ENCODE peak calls at places on chromosomes 6 and 20, in seven cellular contexts. One of them, this sample, is unnamed. For H3K27me3, the result is how much of the 10 kb centered on the place peaks cover.

GRCh38 chr20:62624325-62624690 is 18.0 kb upstream of the SLCO4A1 start:
- DNase-seq in GM12878: no peak
- DNase-seq in upper lobe of left lung: peak
- DNase-seq in Caco-2: peak
- DNase-seq in neural progenitor cell: no peak
- DNase-seq in gastrocnemius medialis: no peak
- DNase-seq in fibroblast of lung: no peak
- DNase-seq in this sample: no peak

GRCh38 chr6:161366301-161366953 is 92.6 kb upstream of the AGPAT4 start:
- DNase-seq in GM12878: no peak
- DNase-seq in upper lobe of left lung: no peak
- DNase-seq in Caco-2: no peak
- DNase-seq in neural progenitor cell: no peak
- DNase-seq in gastrocnemius medialis: no peak
- DNase-seq in fibroblast of lung: no peak
- DNase-seq in this sample: no peak

GRCh38 chr6:121748850-121749249 is 313.4 kb downstream of the GJA1 start:
- DNase-seq in GM12878: no peak
- DNase-seq in upper lobe of left lung: no peak
- DNase-seq in Caco-2: no peak
- DNase-seq in neural progenitor cell: peak
- DNase-seq in gastrocnemius medialis: no peak
- DNase-seq in fibroblast of lung: no peak
- DNase-seq in this sample: no peak

GRCh38 chr6:163170294-163170883 is 244.1 kb upstream of the QKI start:
- DNase-seq in GM12878: no peak
- DNase-seq in upper lobe of left lung: no peak
- DNase-seq in Caco-2: peak
- DNase-seq in neural progenitor cell: no peak
- DNase-seq in gastrocnemius medialis: no peak
- DNase-seq in fibroblast of lung: no peak
- DNase-seq in this sample: no peak

GRCh38 chr6:13302751-13303667 is 25.3 kb downstream of the TBC1D7 start:
- DNase-seq in GM12878: peak
- DNase-seq in upper lobe of left lung: no peak
- DNase-seq in Caco-2: no peak
- DNase-seq in neural progenitor cell: no peak
- DNase-seq in gastrocnemius medialis: peak
- DNase-seq in fibroblast of lung: peak
- DNase-seq in this sample: peak

GRCh38 chr6:169073311-169073710 is 180.3 kb downstream of the THBS2 start:
- DNase-seq in GM12878: no peak
- DNase-seq in upper lobe of left lung: no peak
- DNase-seq in Caco-2: peak
- DNase-seq in neural progenitor cell: no peak
- DNase-seq in gastrocnemius medialis: no peak
- DNase-seq in fibroblast of lung: peak
- DNase-seq in this sample: no peak

GRCh38 chr6:165231581-165232276 is 77.7 kb downstream of the C6orf118 start:
- DNase-seq in GM12878: no peak
- DNase-seq in upper lobe of left lung: no peak
- DNase-seq in Caco-2: peak
- DNase-seq in neural progenitor cell: peak
- DNase-seq in gastrocnemius medialis: peak
- DNase-seq in fibroblast of lung: peak
- DNase-seq in this sample: no peak

GRCh38 chr6:115908906-115909559 is 151.7 kb downstream of the FRK start:
- DNase-seq in GM12878: no peak
- DNase-seq in upper lobe of left lung: no peak
- DNase-seq in Caco-2: no peak
- DNase-seq in neural progenitor cell: no peak
- DNase-seq in gastrocnemius medialis: no peak
- DNase-seq in fibroblast of lung: peak
- DNase-seq in this sample: no peak

GRCh38 chr20:36319356-36320260 is 13.5 kb downstream of the DLGAP4 start:
- DNase-seq in GM12878: no peak
- DNase-seq in upper lobe of left lung: no peak
- DNase-seq in Caco-2: no peak
- DNase-seq in neural progenitor cell: no peak
- DNase-seq in gastrocnemius medialis: no peak
- DNase-seq in fibroblast of lung: no peak
- DNase-seq in this sample: no peak

GRCh38 chr6:156935000-156935399 is 157.8 kb downstream of the ARID1B start:
- DNase-seq in GM12878: no peak
- DNase-seq in upper lobe of left lung: no peak
- DNase-seq in Caco-2: no peak
- DNase-seq in neural progenitor cell: no peak
- DNase-seq in gastrocnemius medialis: no peak
- DNase-seq in fibroblast of lung: no peak
- DNase-seq in this sample: no peak

GRCh38 chr6:148218542-148219258 is 123.9 kb upstream of the SASH1 start:
- DNase-seq in GM12878: no peak
- DNase-seq in upper lobe of left lung: no peak
- DNase-seq in Caco-2: no peak
- DNase-seq in neural progenitor cell: no peak
- DNase-seq in gastrocnemius medialis: no peak
- DNase-seq in fibroblast of lung: no peak
- DNase-seq in this sample: no peak

GRCh38 chr6:141463237-141463977 is 669.3 kb upstream of the GJE1 start:
- DNase-seq in GM12878: no peak
- DNase-seq in upper lobe of left lung: no peak
- DNase-seq in Caco-2: no peak
- DNase-seq in neural progenitor cell: no peak
- DNase-seq in gastrocnemius medialis: no peak
- DNase-seq in fibroblast of lung: peak
- DNase-seq in this sample: no peak

GRCh38 chr6:118580585-118581419 is 32.7 kb downstream of the PLN start:
- DNase-seq in GM12878: no peak
- DNase-seq in upper lobe of left lung: no peak
- DNase-seq in Caco-2: peak
- DNase-seq in neural progenitor cell: peak
- DNase-seq in gastrocnemius medialis: peak
- DNase-seq in fibroblast of lung: peak
- DNase-seq in this sample: no peak

GRCh38 chr6:150881911-150882481 is 16.5 kb downstream of the MTHFD1L start:
- DNase-seq in GM12878: no peak
- DNase-seq in upper lobe of left lung: no peak
- DNase-seq in Caco-2: peak
- DNase-seq in neural progenitor cell: peak
- DNase-seq in gastrocnemius medialis: no peak
- DNase-seq in fibroblast of lung: peak
- DNase-seq in this sample: peak

GRCh38 chr20:47205577-47206123 is 150.8 kb downstream of the ZMYND8 start:
- DNase-seq in GM12878: peak
- DNase-seq in upper lobe of left lung: no peak
- DNase-seq in Caco-2: peak
- DNase-seq in neural progenitor cell: peak
- DNase-seq in gastrocnemius medialis: peak
- DNase-seq in fibroblast of lung: peak
- DNase-seq in this sample: no peak

GRCh38 chr6:69489970-69490369 is 306.8 kb downstream of the LMBRD1 start:
- DNase-seq in GM12878: no peak
- DNase-seq in upper lobe of left lung: no peak
- DNase-seq in Caco-2: no peak
- DNase-seq in neural progenitor cell: no peak
- DNase-seq in gastrocnemius medialis: no peak
- DNase-seq in fibroblast of lung: no peak
- DNase-seq in this sample: no peak

GRCh38 chr6:69487688-69488087 is 309.1 kb downstream of the LMBRD1 start:
- DNase-seq in GM12878: no peak
- DNase-seq in upper lobe of left lung: no peak
- DNase-seq in Caco-2: no peak
- DNase-seq in neural progenitor cell: peak
- DNase-seq in gastrocnemius medialis: no peak
- DNase-seq in fibroblast of lung: no peak
- DNase-seq in this sample: no peak
- TF ChIP-seq CTCF in GM12878: peak
- TF ChIP-seq CTCF in upper lobe of left lung: no peak
- TF ChIP-seq CTCF in Caco-2: no peak
- TF ChIP-seq CTCF in neural progenitor cell: peak
- TF ChIP-seq CTCF in gastrocnemius medialis: no peak
- TF ChIP-seq CTCF in fibroblast of lung: no peak
- TF ChIP-seq CTCF in this sample: no peak

GRCh38 chr6:117270960-117271507 is 5.7 kb downstream of the VGLL2 start:
- DNase-seq in GM12878: no peak
- DNase-seq in upper lobe of left lung: no peak
- DNase-seq in Caco-2: no peak
- DNase-seq in neural progenitor cell: no peak
- DNase-seq in gastrocnemius medialis: no peak
- DNase-seq in fibroblast of lung: no peak
- DNase-seq in this sample: no peak

GRCh38 chr6:117270121-117270959 is 5.0 kb downstream of the VGLL2 start:
- DNase-seq in GM12878: no peak
- DNase-seq in upper lobe of left lung: peak
- DNase-seq in Caco-2: no peak
- DNase-seq in neural progenitor cell: peak
- DNase-seq in gastrocnemius medialis: peak
- DNase-seq in fibroblast of lung: peak
- DNase-seq in this sample: no peak

GRCh38 chr6:117272032-117272866 is 6.9 kb downstream of the VGLL2 start:
- DNase-seq in GM12878: no peak
- DNase-seq in upper lobe of left lung: no peak
- DNase-seq in Caco-2: no peak
- DNase-seq in neural progenitor cell: peak
- DNase-seq in gastrocnemius medialis: no peak
- DNase-seq in fibroblast of lung: peak
- DNase-seq in this sample: no peak

GRCh38 chr6:117275205-117275604 is 9.8 kb downstream of the VGLL2 start:
- DNase-seq in GM12878: no peak
- DNase-seq in upper lobe of left lung: no peak
- DNase-seq in Caco-2: no peak
- DNase-seq in neural progenitor cell: no peak
- DNase-seq in gastrocnemius medialis: peak
- DNase-seq in fibroblast of lung: no peak
- DNase-seq in this sample: no peak

GRCh38 chr6:117272886-117273285 is 7.5 kb downstream of the VGLL2 start:
- DNase-seq in GM12878: no peak
- DNase-seq in upper lobe of left lung: no peak
- DNase-seq in Caco-2: no peak
- DNase-seq in neural progenitor cell: no peak
- DNase-seq in gastrocnemius medialis: no peak
- DNase-seq in fibroblast of lung: no peak
- DNase-seq in this sample: no peak
- H3K27me3 ChIP-seq in GM12878: under half
- H3K27me3 ChIP-seq in upper lobe of left lung: under half
- H3K27me3 ChIP-seq in Caco-2: under half
- H3K27me3 ChIP-seq in neural progenitor cell: half or more
- H3K27me3 ChIP-seq in gastrocnemius medialis: under half
- H3K27me3 ChIP-seq in fibroblast of lung: under half
- H3K27me3 ChIP-seq in this sample: half or more

GRCh38 chr6:16777794-16778193 is 16.5 kb upstream of the ATXN1 start:
- DNase-seq in GM12878: no peak
- DNase-seq in upper lobe of left lung: no peak
- DNase-seq in Caco-2: no peak
- DNase-seq in neural progenitor cell: no peak
- DNase-seq in gastrocnemius medialis: no peak
- DNase-seq in fibroblast of lung: no peak
- DNase-seq in this sample: no peak

GRCh38 chr6:16778521-16778920 is 17.3 kb upstream of the ATXN1 start:
- DNase-seq in GM12878: no peak
- DNase-seq in upper lobe of left lung: no peak
- DNase-seq in Caco-2: no peak
- DNase-seq in neural progenitor cell: no peak
- DNase-seq in gastrocnemius medialis: no peak
- DNase-seq in fibroblast of lung: no peak
- DNase-seq in this sample: no peak

GRCh38 chr6:16773376-16773775 is 12.1 kb upstream of the ATXN1 start:
- DNase-seq in GM12878: no peak
- DNase-seq in upper lobe of left lung: no peak
- DNase-seq in Caco-2: no peak
- DNase-seq in neural progenitor cell: no peak
- DNase-seq in gastrocnemius medialis: no peak
- DNase-seq in fibroblast of lung: no peak
- DNase-seq in this sample: no peak

GRCh38 chr6:16774437-16774836 is 13.2 kb upstream of the ATXN1 start:
- DNase-seq in GM12878: no peak
- DNase-seq in upper lobe of left lung: no peak
- DNase-seq in Caco-2: no peak
- DNase-seq in neural progenitor cell: no peak
- DNase-seq in gastrocnemius medialis: no peak
- DNase-seq in fibroblast of lung: no peak
- DNase-seq in this sample: no peak

DNA sequence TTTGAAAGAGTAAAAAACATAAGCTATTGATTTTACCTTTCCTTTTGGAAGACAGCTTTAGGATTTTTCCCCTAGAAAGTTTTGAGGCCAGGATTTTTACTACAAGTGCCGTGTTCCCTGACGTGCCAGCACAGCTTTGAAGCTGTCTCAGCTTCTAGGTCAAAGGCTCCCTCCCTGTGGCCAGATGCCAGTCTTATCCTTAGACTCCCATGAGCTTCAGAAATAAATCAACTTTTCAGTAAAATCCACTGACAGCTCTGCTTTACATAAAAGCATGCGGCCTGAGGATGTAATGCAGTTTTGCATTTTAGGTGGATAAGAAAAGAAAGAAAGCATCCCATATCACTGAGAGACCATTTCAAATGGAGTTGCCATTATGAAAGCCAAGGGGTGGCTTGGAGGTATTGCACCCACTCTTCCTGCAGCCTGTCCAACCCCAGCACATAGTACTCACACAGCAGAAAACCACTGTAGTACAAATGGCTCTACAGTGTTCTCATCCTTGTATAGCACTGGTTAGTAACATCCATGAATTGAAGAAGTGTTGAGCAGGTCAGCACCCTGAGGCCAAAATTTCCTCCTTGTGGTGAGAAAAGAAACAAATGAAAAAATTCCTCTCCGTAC is 15.2 kb upstream of the ATXN1 start:
- DNase-seq in GM12878: no peak
- DNase-seq in upper lobe of left lung: no peak
- DNase-seq in Caco-2: no peak
- DNase-seq in neural progenitor cell: no peak
- DNase-seq in gastrocnemius medialis: no peak
- DNase-seq in fibroblast of lung: no peak
- DNase-seq in this sample: no peak
- TF ChIP-seq CTCF in GM12878: no peak
- TF ChIP-seq CTCF in upper lobe of left lung: no peak
- TF ChIP-seq CTCF in Caco-2: no peak
- TF ChIP-seq CTCF in neural progenitor cell: peak
- TF ChIP-seq CTCF in gastrocnemius medialis: no peak
- TF ChIP-seq CTCF in fibroblast of lung: peak
- TF ChIP-seq CTCF in this sample: no peak

GRCh38 chr6:106511274-106512047 is 117.8 kb downstream of the RTN4IP1 start:
- DNase-seq in GM12878: no peak
- DNase-seq in upper lobe of left lung: peak
- DNase-seq in Caco-2: no peak
- DNase-seq in neural progenitor cell: peak
- DNase-seq in gastrocnemius medialis: no peak
- DNase-seq in fibroblast of lung: peak
- DNase-seq in this sample: peak
- H3K27me3 ChIP-seq in GM12878: under half
- H3K27me3 ChIP-seq in upper lobe of left lung: under half
- H3K27me3 ChIP-seq in Caco-2: under half
- H3K27me3 ChIP-seq in neural progenitor cell: half or more
- H3K27me3 ChIP-seq in gastrocnemius medialis: half or more
- H3K27me3 ChIP-seq in fibroblast of lung: under half
- H3K27me3 ChIP-seq in this sample: under half

GRCh38 chr6:135410856-135411255 is 86.7 kb downstream of the AHI1 start:
- DNase-seq in GM12878: no peak
- DNase-seq in upper lobe of left lung: no peak
- DNase-seq in Caco-2: no peak
- DNase-seq in neural progenitor cell: no peak
- DNase-seq in gastrocnemius medialis: no peak
- DNase-seq in fibroblast of lung: no peak
- DNase-seq in this sample: no peak

GRCh38 chr6:135411849-135412248 is 85.7 kb downstream of the AHI1 start:
- DNase-seq in GM12878: no peak
- DNase-seq in upper lobe of left lung: no peak
- DNase-seq in Caco-2: no peak
- DNase-seq in neural progenitor cell: no peak
- DNase-seq in gastrocnemius medialis: no peak
- DNase-seq in fibroblast of lung: no peak
- DNase-seq in this sample: no peak

GRCh38 chr6:135411339-135411738 is 86.2 kb downstream of the AHI1 start:
- DNase-seq in GM12878: no peak
- DNase-seq in upper lobe of left lung: no peak
- DNase-seq in Caco-2: peak
- DNase-seq in neural progenitor cell: no peak
- DNase-seq in gastrocnemius medialis: no peak
- DNase-seq in fibroblast of lung: no peak
- DNase-seq in this sample: no peak
- TF ChIP-seq CTCF in GM12878: peak
- TF ChIP-seq CTCF in upper lobe of left lung: no peak
- TF ChIP-seq CTCF in Caco-2: peak
- TF ChIP-seq CTCF in neural progenitor cell: peak
- TF ChIP-seq CTCF in gastrocnemius medialis: no peak
- TF ChIP-seq CTCF in fibroblast of lung: peak
- TF ChIP-seq CTCF in this sample: peak